ENCODE peak calls at places on chromosomes 1 and 21, in four cellular contexts. One of them, this sample, is unnamed.

GRCh38 chr1:152517237-152517811 is 3.0 kb downstream of the CRCT1 start:
- DNase-seq in GM12878: no peak
- DNase-seq in HL-60: no peak
- DNase-seq in K562: no peak
- DNase-seq in this sample: no peak

GRCh38 chr1:116988248-116988647 is 13.3 kb upstream of the CD101 start:
- DNase-seq in HL-60: no peak
- DNase-seq in GM12878: no peak
- DNase-seq in K562: no peak
- DNase-seq in this sample: no peak

GRCh38 chr1:206864939-206865671 is at the start of gene IL20:
- DNase-seq in HL-60: peak
- DNase-seq in GM12878: peak
- DNase-seq in K562: peak
- DNase-seq in this sample: peak

GRCh38 chr1:34378968-34379729 is 202.4 kb downstream of the C1orf94 start:
- DNase-seq in HL-60: no peak
- DNase-seq in K562: peak
- DNase-seq in GM12878: no peak
- DNase-seq in this sample: no peak

GRCh38 chr1:34266127-34266951 is 89.6 kb downstream of the C1orf94 start:
- DNase-seq in HL-60: no peak
- DNase-seq in GM12878: no peak
- DNase-seq in K562: no peak
- DNase-seq in this sample: no peak

GRCh38 chr1:18319099-18319498 is 161.6 kb upstream of the KLHDC7A start:
- DNase-seq in HL-60: no peak
- DNase-seq in K562: no peak
- DNase-seq in GM12878: no peak
- DNase-seq in this sample: no peak

GRCh38 chr1:45205000-45205909 is 1.1 kb downstream of the ZSWIM5 start:
- DNase-seq in K562: peak
- DNase-seq in GM12878: no peak
- DNase-seq in HL-60: no peak
- DNase-seq in this sample: no peak

GRCh38 chr1:228087771-228088251 is 5.3 kb downstream of the ARF1 start:
- DNase-seq in HL-60: no peak
- DNase-seq in K562: no peak
- DNase-seq in GM12878: no peak
- DNase-seq in this sample: no peak

GRCh38 chr1:42780176-42780575 is 4.6 kb upstream of the TMEM269 start:
- DNase-seq in HL-60: no peak
- DNase-seq in GM12878: no peak
- DNase-seq in K562: no peak
- DNase-seq in this sample: no peak

GRCh38 chr1:218656301-218657037 is 311.3 kb downstream of the TGFB2 start:
- DNase-seq in K562: no peak
- DNase-seq in GM12878: no peak
- DNase-seq in HL-60: no peak
- DNase-seq in this sample: no peak

DNA sequence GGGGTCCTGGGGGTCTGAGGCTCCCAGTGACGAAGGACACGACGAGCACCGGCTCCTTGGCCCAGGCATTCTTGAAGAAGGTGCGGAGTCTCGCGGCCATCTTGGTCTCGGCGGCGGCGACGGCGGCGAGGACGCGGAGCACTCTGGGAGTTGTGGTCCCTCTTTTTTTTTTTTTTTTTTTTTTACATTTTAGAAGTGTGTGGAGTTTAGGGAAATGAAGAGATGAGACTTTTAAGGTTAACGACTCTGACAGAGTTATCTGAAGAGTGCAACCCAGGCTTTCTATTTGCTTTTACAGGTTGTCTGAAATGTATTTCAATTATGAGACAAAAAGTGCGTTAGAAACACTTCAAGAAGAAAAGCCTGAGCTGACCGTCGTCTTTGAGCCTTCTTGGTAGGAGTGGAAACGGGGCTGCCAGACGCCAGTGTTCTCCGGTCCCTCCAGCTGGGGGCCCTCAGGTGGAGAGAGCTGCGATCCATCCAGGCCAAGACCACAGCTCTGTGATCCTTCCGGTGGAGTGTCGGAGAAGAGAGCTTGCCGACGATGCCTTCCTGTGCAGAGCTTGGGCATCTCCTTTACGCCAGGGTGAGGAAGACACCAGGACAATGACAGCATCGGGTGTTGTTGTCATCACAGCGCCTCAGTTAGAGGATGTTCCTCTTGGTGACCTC is 9.7 kb downstream of the OR2B11 start:
- DNase-seq in GM12878: no peak
- DNase-seq in HL-60: no peak
- DNase-seq in K562: peak
- DNase-seq in this sample: no peak
- TF ChIP-seq SPI1 in GM12878: no peak
- TF ChIP-seq SPI1 in HL-60: no peak
- TF ChIP-seq SPI1 in K562: no peak
- TF ChIP-seq SPI1 in this sample: no peak

GRCh38 chr1:77590653-77591052 is 91.8 kb downstream of the ZZZ3 start:
- DNase-seq in K562: no peak
- DNase-seq in HL-60: no peak
- DNase-seq in GM12878: no peak
- DNase-seq in this sample: no peak
- TF ChIP-seq SPI1 in K562: no peak
- TF ChIP-seq SPI1 in HL-60: no peak
- TF ChIP-seq SPI1 in GM12878: no peak
- TF ChIP-seq SPI1 in this sample: no peak

DNA sequence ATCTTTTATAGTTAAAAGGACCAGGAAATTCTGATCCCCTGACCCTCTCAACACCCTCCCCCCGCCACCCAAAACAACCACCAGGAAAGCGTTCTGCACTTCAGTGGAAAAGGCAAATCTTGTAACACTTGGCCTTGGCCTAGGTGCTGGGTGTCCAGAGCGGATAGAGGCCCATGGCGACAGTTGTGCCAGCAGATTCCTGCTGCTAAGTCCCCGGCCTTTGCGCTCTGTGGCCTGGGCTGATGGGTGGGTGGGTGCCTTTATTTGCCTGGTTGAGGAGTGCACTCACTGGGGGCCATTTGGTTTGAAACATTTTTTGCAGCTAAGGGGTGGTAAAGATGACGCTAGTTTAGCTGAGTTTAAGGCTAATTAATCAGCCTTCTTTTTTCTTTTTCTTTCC is 127.9 kb upstream of the ERRFI1 start:
- DNase-seq in K562: no peak
- DNase-seq in GM12878: no peak
- DNase-seq in HL-60: no peak
- DNase-seq in this sample: no peak
- TF ChIP-seq SPI1 in K562: no peak
- TF ChIP-seq SPI1 in GM12878: no peak
- TF ChIP-seq SPI1 in HL-60: no peak
- TF ChIP-seq SPI1 in this sample: no peak

GRCh38 chr1:76669624-76670023 is 197.7 kb upstream of the ST6GALNAC5 start:
- DNase-seq in GM12878: no peak
- DNase-seq in HL-60: no peak
- DNase-seq in K562: no peak
- DNase-seq in this sample: no peak

GRCh38 chr1:76668046-76668445 is 199.2 kb upstream of the ST6GALNAC5 start:
- DNase-seq in GM12878: peak
- DNase-seq in K562: no peak
- DNase-seq in HL-60: no peak
- DNase-seq in this sample: no peak

GRCh38 chr1:76669146-76669545 is 198.1 kb upstream of the ST6GALNAC5 start:
- DNase-seq in K562: no peak
- DNase-seq in GM12878: no peak
- DNase-seq in HL-60: no peak
- DNase-seq in this sample: no peak

GRCh38 chr1:76666499-76666898 is 200.8 kb upstream of the ST6GALNAC5 start:
- DNase-seq in GM12878: no peak
- DNase-seq in K562: no peak
- DNase-seq in HL-60: no peak
- DNase-seq in this sample: no peak
- TF ChIP-seq SPI1 in GM12878: no peak
- TF ChIP-seq SPI1 in K562: no peak
- TF ChIP-seq SPI1 in HL-60: no peak
- TF ChIP-seq SPI1 in this sample: no peak

GRCh38 chr21:28159396-28159795 is 833.3 kb downstream of the LTN1 start:
- DNase-seq in HL-60: no peak
- DNase-seq in GM12878: no peak
- DNase-seq in K562: no peak
- DNase-seq in this sample: no peak

GRCh38 chr21:28156590-28156989 is 836.1 kb downstream of the LTN1 start:
- DNase-seq in K562: no peak
- DNase-seq in HL-60: no peak
- DNase-seq in GM12878: no peak
- DNase-seq in this sample: no peak

GRCh38 chr21:28160378-28160777 is 832.3 kb downstream of the LTN1 start:
- DNase-seq in GM12878: no peak
- DNase-seq in K562: no peak
- DNase-seq in HL-60: no peak
- DNase-seq in this sample: no peak
- TF ChIP-seq SPI1 in GM12878: no peak
- TF ChIP-seq SPI1 in K562: no peak
- TF ChIP-seq SPI1 in HL-60: no peak
- TF ChIP-seq SPI1 in this sample: no peak

GRCh38 chr1:224931605-224932004 is 2.1 kb downstream of the DNAH14 start:
- DNase-seq in HL-60: no peak
- DNase-seq in K562: no peak
- DNase-seq in GM12878: no peak
- DNase-seq in this sample: no peak
- TF ChIP-seq SPI1 in HL-60: no peak
- TF ChIP-seq SPI1 in K562: no peak
- TF ChIP-seq SPI1 in GM12878: no peak
- TF ChIP-seq SPI1 in this sample: no peak

GRCh38 chr1:22140681-22141080 is 2.2 kb downstream of the WNT4 start:
- DNase-seq in HL-60: no peak
- DNase-seq in GM12878: no peak
- DNase-seq in K562: no peak
- DNase-seq in this sample: no peak
- TF ChIP-seq SPI1 in HL-60: no peak
- TF ChIP-seq SPI1 in GM12878: no peak
- TF ChIP-seq SPI1 in K562: no peak
- TF ChIP-seq SPI1 in this sample: no peak

DNA sequence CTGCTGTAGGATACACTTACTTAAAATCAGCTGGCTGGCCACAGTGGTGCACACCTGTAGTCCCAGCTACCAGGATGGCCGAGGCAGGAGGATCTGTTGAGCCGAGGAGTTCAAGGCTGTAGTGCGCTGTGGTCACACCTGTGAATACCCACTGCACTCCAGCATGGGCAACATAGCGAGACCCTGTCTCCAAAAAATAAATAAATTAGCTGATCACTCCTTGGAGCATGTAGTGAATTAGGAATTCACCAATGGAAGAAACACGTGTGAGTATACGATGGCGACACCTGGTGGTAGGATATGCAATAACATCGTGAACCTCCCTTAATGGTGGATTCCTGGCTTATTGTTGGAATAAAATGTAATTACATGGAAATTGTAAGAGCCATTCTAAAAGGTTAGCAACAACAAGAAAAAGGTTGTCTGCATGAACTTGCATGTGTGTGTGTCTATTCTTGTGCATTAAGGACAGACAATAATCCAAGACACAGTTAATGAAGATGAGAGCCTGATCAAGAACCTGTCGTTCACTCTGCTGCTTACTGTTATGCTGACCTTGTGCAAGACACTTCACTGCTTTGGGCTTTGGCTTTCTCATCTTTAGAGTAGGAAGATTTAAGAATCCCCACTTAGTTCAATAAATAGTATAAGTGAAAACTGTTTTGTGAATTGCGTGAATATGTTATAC is 38.6 kb upstream of the COX20 start:
- DNase-seq in GM12878: no peak
- DNase-seq in HL-60: peak
- DNase-seq in K562: peak
- DNase-seq in this sample: no peak
- TF ChIP-seq SPI1 in GM12878: no peak
- TF ChIP-seq SPI1 in HL-60: no peak
- TF ChIP-seq SPI1 in K562: no peak
- TF ChIP-seq SPI1 in this sample: no peak

DNA sequence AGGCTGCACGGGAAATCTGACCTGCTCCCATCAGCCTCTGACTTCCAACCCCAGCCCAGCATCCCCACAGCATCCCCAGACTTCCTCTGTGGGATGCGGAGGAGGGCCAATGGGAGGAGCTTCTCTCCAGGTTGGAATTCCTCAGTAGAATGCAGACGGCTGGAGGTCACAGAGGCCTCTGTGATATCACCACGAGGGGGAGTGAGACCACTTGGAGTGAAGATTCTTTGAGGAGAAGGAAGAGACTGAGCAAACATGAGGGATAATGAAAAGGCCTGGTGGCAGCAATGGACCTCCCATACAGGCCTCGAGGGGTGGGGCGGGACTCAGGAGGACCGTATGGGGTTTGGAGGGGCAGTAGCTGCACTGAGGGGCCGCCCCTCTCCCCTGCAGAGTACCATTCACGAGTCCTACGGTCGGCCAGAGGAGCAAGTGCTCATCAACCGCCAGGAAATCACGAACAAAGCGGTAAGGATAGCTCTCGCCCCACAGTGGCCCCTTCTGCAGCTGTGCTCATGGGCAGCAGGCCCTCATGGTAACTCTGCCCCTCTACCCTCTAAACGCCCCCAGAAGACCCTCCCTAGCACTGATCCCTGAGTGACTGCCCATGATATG is at the start of gene CATSPER4:
- DNase-seq in K562: peak
- DNase-seq in GM12878: no peak
- DNase-seq in HL-60: no peak
- DNase-seq in this sample: no peak
- TF ChIP-seq SPI1 in K562: no peak
- TF ChIP-seq SPI1 in GM12878: no peak
- TF ChIP-seq SPI1 in HL-60: no peak
- TF ChIP-seq SPI1 in this sample: no peak

This sample was measured in GM12891.